ENCODE peak calls at places on chromosomes 12 and 14, in ten cellular contexts. U is body of pancreas, Z is kidney, E is thyroid gland, W is foreskin fibroblast, X is cardiac fibroblast, R is HepG2, O is GM12865, C is lower leg skin, N is heart left ventricle. Q is an unnamed sample.

GRCh38 chr12:113727651-113728061 is 238.5 kb downstream of the RBM19 start:
- DNase-seq in U (no peak), Z (no peak), R (peak), E (no peak), N (no peak), O (no peak), C (no peak), X (peak), W (peak), Q (no peak)

GRCh38 chr14:57884175-57884574 is 18.3 kb upstream of the SLC35F4 start:
- DNase-seq in W (no peak), O (no peak), E (no peak), X (peak), C (no peak), R (no peak), Z (no peak), N (no peak), U (no peak), Q (no peak)

GRCh38 chr12:53224268-53224896 is 7.6 kb downstream of the RARG start:
- DNase-seq in U (peak), X (no peak), R (peak), C (no peak), O (no peak), Z (no peak), W (no peak), N (no peak), E (peak), Q (no peak)

GRCh38 chr14:104935026-104935650 is 10.5 kb downstream of the PLD4 start:
- DNase-seq in W (no peak), E (peak), R (no peak), X (no peak), Z (no peak), C (peak), U (peak), N (no peak), O (no peak), Q (peak)

GRCh38 chr12:10212623-10213131 is at the start of gene GABARAPL1:
- DNase-seq in W (peak), O (peak), U (peak), C (peak), X (peak), N (peak), E (peak), R (peak), Z (peak), Q (peak)

GRCh38 chr14:32560213-32560857 is 231.2 kb downstream of the AKAP6 start:
- DNase-seq in R (peak), U (peak), C (no peak), O (peak), X (peak), N (peak), W (peak), E (peak), Z (no peak), Q (peak)

GRCh38 chr12:5295966-5296365 is 135.9 kb upstream of the NTF3 start:
- DNase-seq in E (no peak), Z (no peak), O (no peak), R (no peak), N (no peak), X (peak), W (no peak), U (no peak), C (no peak), Q (no peak)

GRCh38 chr12:14995583-14996425 is 23.0 kb downstream of the PDE6H start:
- DNase-seq in X (peak), Z (no peak), N (no peak), E (no peak), W (peak), R (peak), O (peak), C (no peak), U (no peak), Q (no peak)

GRCh38 chr12:98741615-98742265 is 96.7 kb downstream of the APAF1 start:
- DNase-seq in W (peak), E (no peak), Z (no peak), N (no peak), C (no peak), O (no peak), R (no peak), U (no peak), X (no peak), Q (no peak)

GRCh38 chr12:16984484-16984883 is 378.5 kb upstream of the LMO3 start:
- DNase-seq in U (no peak), Z (no peak), C (no peak), N (no peak), R (no peak), W (no peak), O (peak), X (no peak), E (no peak), Q (no peak)

GRCh38 chr14:91714805-91715204 is 17.1 kb downstream of the CATSPERB start:
- DNase-seq in N (no peak), X (no peak), O (peak), E (no peak), U (no peak), C (no peak), R (no peak), W (no peak), Z (no peak), Q (no peak)

GRCh38 chr12:111448831-111449790 is 43.4 kb downstream of the SH2B3 start:
- DNase-seq in U (peak), Z (no peak), N (no peak), R (no peak), X (no peak), W (no peak), O (peak), E (no peak), C (peak), Q (no peak)

GRCh38 chr12:979355-979754 is 11.7 kb upstream of the ERC1 start:
- DNase-seq in C (no peak), R (no peak), N (no peak), Z (no peak), E (no peak), X (no peak), U (no peak), W (no peak), O (no peak), Q (no peak)

GRCh38 chr12:125341422-125341821 is 276.2 kb downstream of the AACS start:
- DNase-seq in W (no peak), E (no peak), R (no peak), U (no peak), C (no peak), O (no peak), N (no peak), X (no peak), Z (no peak), Q (no peak)

GRCh38 chr12:125343649-125344048 is 278.4 kb downstream of the AACS start:
- DNase-seq in W (no peak), C (no peak), N (no peak), Z (no peak), U (no peak), O (no peak), R (no peak), E (no peak), X (no peak), Q (no peak)

GRCh38 chr12:125351788-125352187 is 286.6 kb downstream of the AACS start:
- DNase-seq in O (no peak), N (no peak), Z (no peak), R (no peak), E (no peak), C (no peak), U (no peak), W (no peak), X (no peak), Q (no peak)

GRCh38 chr12:125340791-125341190 is 275.6 kb downstream of the AACS start:
- DNase-seq in X (peak), W (peak), N (peak), R (peak), E (peak), O (no peak), C (peak), U (peak), Z (no peak), Q (no peak)

GRCh38 chr12:125346361-125346760 is 281.1 kb downstream of the AACS start:
- DNase-seq in W (no peak), R (no peak), U (no peak), X (no peak), E (no peak), O (no peak), C (no peak), Z (no peak), N (no peak), Q (no peak)
- TF ChIP-seq CTCF in W (no peak), R (peak), U (no peak), X (no peak), E (no peak), O (no peak), C (no peak), Z (no peak), N (no peak), Q (no peak)

DNA sequence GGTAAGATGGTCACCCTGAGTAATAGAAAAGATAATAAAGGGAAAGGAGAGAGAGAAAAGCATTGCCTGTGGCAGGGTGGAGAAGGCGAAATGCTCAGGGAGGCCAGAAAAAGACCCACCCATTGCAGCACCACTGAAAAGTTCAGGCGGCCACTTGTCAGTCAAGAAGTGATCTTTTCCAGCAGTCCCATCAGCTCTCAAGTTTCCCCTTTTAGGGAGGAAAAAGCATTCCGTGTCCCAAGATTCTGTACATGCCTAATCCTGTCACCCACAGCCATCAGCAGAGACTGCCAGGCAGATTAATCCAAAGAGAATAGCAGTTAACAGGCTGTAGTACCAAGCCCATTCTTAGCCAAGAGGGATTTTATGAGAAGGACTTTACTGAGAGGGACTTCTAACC is 11.9 kb downstream of the SLC38A1 start:
- DNase-seq in N (no peak), O (no peak), E (no peak), U (no peak), R (no peak), C (no peak), X (no peak), W (no peak), Z (no peak), Q (no peak)
- H3K4me3 ChIP-seq in N (no peak), O (no peak), E (no peak), U (no peak), R (no peak), C (no peak), X (no peak), W (no peak), Z (no peak), Q (no peak)

GRCh38 chr12:27732281-27732680 is 21.6 kb downstream of the MRPS35 start:
- DNase-seq in O (peak), Z (no peak), C (no peak), E (no peak), U (no peak), X (peak), N (no peak), W (no peak), R (peak), Q (no peak)
- TF ChIP-seq CTCF in O (peak), Z (peak), C (no peak), E (no peak), U (no peak), X (peak), N (no peak), W (peak), R (peak), Q (no peak)

DNA sequence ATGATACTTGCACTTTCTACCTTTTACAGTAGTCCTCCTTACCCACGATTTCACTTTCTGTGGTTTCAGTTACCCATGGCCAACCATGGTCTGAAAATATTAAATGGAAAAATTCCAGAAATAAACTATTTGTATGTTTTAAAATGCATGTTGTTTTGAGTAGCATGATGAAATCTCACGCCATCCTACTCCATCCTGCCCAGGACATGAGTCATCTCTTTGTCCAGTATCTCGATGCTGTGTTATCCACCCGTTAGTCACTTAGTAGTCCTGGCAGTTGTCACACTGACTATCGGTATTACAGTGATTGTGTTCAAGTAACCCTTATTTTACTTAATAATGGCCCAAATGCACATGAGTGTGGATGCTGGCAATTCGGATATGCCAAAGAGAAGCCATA is 22.4 kb downstream of the SYT1 start:
- DNase-seq in E (no peak), R (peak), X (peak), C (no peak), O (no peak), W (peak), N (no peak), Z (no peak), U (no peak), Q (no peak)
- H3K4me3 ChIP-seq in E (no peak), R (no peak), X (peak), C (no peak), O (no peak), W (no peak), N (no peak), Z (no peak), U (no peak), Q (no peak)